ENCODE peak calls at places on chromosome 14, in nine cellular contexts. One of them, this sample, is unnamed.

GRCh38 chr14:68848253-68848652 is 55.4 kb upstream of the ZFP36L1 start:
- DNase-seq in IMR-90: no peak
- DNase-seq in AG10803: no peak
- DNase-seq in left ventricle myocardium inferior: no peak
- DNase-seq in GM23248: no peak
- DNase-seq in fibroblast of lung: no peak
- DNase-seq in lower lobe of right lung: no peak
- DNase-seq in gastrocnemius medialis: no peak
- DNase-seq in ovary: no peak
- DNase-seq in this sample: no peak

GRCh38 chr14:34081126-34081575 is 130.3 kb upstream of the EGLN3 start:
- DNase-seq in AG10803: peak
- DNase-seq in gastrocnemius medialis: no peak
- DNase-seq in GM23248: peak
- DNase-seq in lower lobe of right lung: no peak
- DNase-seq in fibroblast of lung: peak
- DNase-seq in left ventricle myocardium inferior: no peak
- DNase-seq in ovary: no peak
- DNase-seq in IMR-90: no peak
- DNase-seq in this sample: no peak

GRCh38 chr14:65301862-65302539 is 110.5 kb upstream of the FUT8 start:
- DNase-seq in lower lobe of right lung: no peak
- DNase-seq in gastrocnemius medialis: no peak
- DNase-seq in left ventricle myocardium inferior: no peak
- DNase-seq in AG10803: no peak
- DNase-seq in GM23248: no peak
- DNase-seq in ovary: no peak
- DNase-seq in fibroblast of lung: no peak
- DNase-seq in IMR-90: no peak
- DNase-seq in this sample: no peak

GRCh38 chr14:31060253-31060875 is 34.2 kb upstream of the STRN3 start:
- DNase-seq in gastrocnemius medialis: no peak
- DNase-seq in lower lobe of right lung: no peak
- DNase-seq in left ventricle myocardium inferior: no peak
- DNase-seq in fibroblast of lung: no peak
- DNase-seq in IMR-90: no peak
- DNase-seq in AG10803: no peak
- DNase-seq in ovary: no peak
- DNase-seq in GM23248: no peak
- DNase-seq in this sample: no peak

GRCh38 chr14:83300454-83301064 is 1766.9 kb upstream of the SEL1L start:
- DNase-seq in fibroblast of lung: peak
- DNase-seq in left ventricle myocardium inferior: no peak
- DNase-seq in gastrocnemius medialis: no peak
- DNase-seq in GM23248: peak
- DNase-seq in ovary: no peak
- DNase-seq in IMR-90: peak
- DNase-seq in AG10803: peak
- DNase-seq in lower lobe of right lung: no peak
- DNase-seq in this sample: no peak

GRCh38 chr14:71482701-71483100 is 449.5 kb upstream of the RGS6 start:
- DNase-seq in ovary: no peak
- DNase-seq in lower lobe of right lung: no peak
- DNase-seq in gastrocnemius medialis: no peak
- DNase-seq in AG10803: peak
- DNase-seq in left ventricle myocardium inferior: no peak
- DNase-seq in fibroblast of lung: peak
- DNase-seq in GM23248: no peak
- DNase-seq in IMR-90: peak
- DNase-seq in this sample: peak

GRCh38 chr14:68786491-68787234 is 6.2 kb downstream of the ZFP36L1 start:
- DNase-seq in GM23248: peak
- DNase-seq in lower lobe of right lung: no peak
- DNase-seq in IMR-90: peak
- DNase-seq in left ventricle myocardium inferior: no peak
- DNase-seq in AG10803: peak
- DNase-seq in fibroblast of lung: peak
- DNase-seq in gastrocnemius medialis: no peak
- DNase-seq in ovary: peak
- DNase-seq in this sample: no peak

GRCh38 chr14:24392327-24393098 is 6.3 kb upstream of the NYNRIN start:
- DNase-seq in left ventricle myocardium inferior: no peak
- DNase-seq in GM23248: peak
- DNase-seq in gastrocnemius medialis: no peak
- DNase-seq in ovary: no peak
- DNase-seq in AG10803: peak
- DNase-seq in IMR-90: peak
- DNase-seq in fibroblast of lung: peak
- DNase-seq in lower lobe of right lung: no peak
- DNase-seq in this sample: peak

GRCh38 chr14:75042040-75042439 is 9.2 kb downstream of the MLH3 start:
- DNase-seq in ovary: no peak
- DNase-seq in lower lobe of right lung: no peak
- DNase-seq in gastrocnemius medialis: no peak
- DNase-seq in IMR-90: no peak
- DNase-seq in GM23248: no peak
- DNase-seq in fibroblast of lung: peak
- DNase-seq in AG10803: peak
- DNase-seq in left ventricle myocardium inferior: no peak
- DNase-seq in this sample: no peak

GRCh38 chr14:49950275-49951250 is 57.7 kb downstream of the ARF6 start:
- DNase-seq in lower lobe of right lung: peak
- DNase-seq in GM23248: no peak
- DNase-seq in ovary: no peak
- DNase-seq in fibroblast of lung: no peak
- DNase-seq in IMR-90: no peak
- DNase-seq in left ventricle myocardium inferior: no peak
- DNase-seq in gastrocnemius medialis: no peak
- DNase-seq in AG10803: no peak
- DNase-seq in this sample: no peak

GRCh38 chr14:35261774-35262173 is 30.4 kb upstream of the PSMA6 start:
- DNase-seq in AG10803: peak
- DNase-seq in gastrocnemius medialis: no peak
- DNase-seq in IMR-90: peak
- DNase-seq in fibroblast of lung: no peak
- DNase-seq in lower lobe of right lung: no peak
- DNase-seq in left ventricle myocardium inferior: no peak
- DNase-seq in ovary: no peak
- DNase-seq in GM23248: peak
- DNase-seq in this sample: peak

GRCh38 chr14:20530771-20531571 is 25.6 kb downstream of the RNASE10 start:
- DNase-seq in gastrocnemius medialis: peak
- DNase-seq in left ventricle myocardium inferior: peak
- DNase-seq in IMR-90: peak
- DNase-seq in fibroblast of lung: peak
- DNase-seq in AG10803: peak
- DNase-seq in lower lobe of right lung: peak
- DNase-seq in ovary: peak
- DNase-seq in GM23248: peak
- DNase-seq in this sample: peak

GRCh38 chr14:39028620-39029019 is 74.4 kb downstream of the SEC23A start:
- DNase-seq in gastrocnemius medialis: no peak
- DNase-seq in fibroblast of lung: no peak
- DNase-seq in GM23248: no peak
- DNase-seq in IMR-90: no peak
- DNase-seq in lower lobe of right lung: no peak
- DNase-seq in AG10803: no peak
- DNase-seq in ovary: no peak
- DNase-seq in left ventricle myocardium inferior: no peak
- DNase-seq in this sample: no peak

GRCh38 chr14:99189201-99189801 is 82.7 kb downstream of the BCL11B start:
- DNase-seq in AG10803: no peak
- DNase-seq in fibroblast of lung: no peak
- DNase-seq in left ventricle myocardium inferior: no peak
- DNase-seq in gastrocnemius medialis: no peak
- DNase-seq in lower lobe of right lung: no peak
- DNase-seq in IMR-90: no peak
- DNase-seq in ovary: no peak
- DNase-seq in GM23248: peak
- DNase-seq in this sample: no peak

GRCh38 chr14:88613552-88614010 is 50.7 kb downstream of the ZC3H14 start:
- DNase-seq in GM23248: peak
- DNase-seq in left ventricle myocardium inferior: no peak
- DNase-seq in fibroblast of lung: peak
- DNase-seq in IMR-90: peak
- DNase-seq in AG10803: peak
- DNase-seq in ovary: no peak
- DNase-seq in gastrocnemius medialis: no peak
- DNase-seq in lower lobe of right lung: no peak
- DNase-seq in this sample: no peak

GRCh38 chr14:72801381-72801812 is 92.5 kb downstream of the DPF3 start:
- DNase-seq in lower lobe of right lung: no peak
- DNase-seq in GM23248: peak
- DNase-seq in AG10803: peak
- DNase-seq in IMR-90: peak
- DNase-seq in gastrocnemius medialis: peak
- DNase-seq in left ventricle myocardium inferior: no peak
- DNase-seq in ovary: no peak
- DNase-seq in fibroblast of lung: peak
- DNase-seq in this sample: peak

GRCh38 chr14:72800848-72801370 is 93.0 kb downstream of the DPF3 start:
- DNase-seq in ovary: no peak
- DNase-seq in AG10803: no peak
- DNase-seq in lower lobe of right lung: no peak
- DNase-seq in GM23248: no peak
- DNase-seq in IMR-90: no peak
- DNase-seq in gastrocnemius medialis: no peak
- DNase-seq in fibroblast of lung: no peak
- DNase-seq in left ventricle myocardium inferior: no peak
- DNase-seq in this sample: no peak

GRCh38 chr14:72802588-72802946 is 91.3 kb downstream of the DPF3 start:
- DNase-seq in IMR-90: peak
- DNase-seq in lower lobe of right lung: no peak
- DNase-seq in fibroblast of lung: no peak
- DNase-seq in GM23248: no peak
- DNase-seq in AG10803: no peak
- DNase-seq in left ventricle myocardium inferior: no peak
- DNase-seq in ovary: no peak
- DNase-seq in gastrocnemius medialis: no peak
- DNase-seq in this sample: no peak

GRCh38 chr14:72801841-72802587 is 91.9 kb downstream of the DPF3 start:
- DNase-seq in fibroblast of lung: peak
- DNase-seq in lower lobe of right lung: no peak
- DNase-seq in GM23248: no peak
- DNase-seq in gastrocnemius medialis: peak
- DNase-seq in left ventricle myocardium inferior: no peak
- DNase-seq in ovary: no peak
- DNase-seq in AG10803: no peak
- DNase-seq in IMR-90: peak
- DNase-seq in this sample: no peak

GRCh38 chr14:72800296-72800695 is 93.6 kb downstream of the DPF3 start:
- DNase-seq in gastrocnemius medialis: no peak
- DNase-seq in AG10803: no peak
- DNase-seq in IMR-90: no peak
- DNase-seq in lower lobe of right lung: no peak
- DNase-seq in left ventricle myocardium inferior: no peak
- DNase-seq in GM23248: no peak
- DNase-seq in fibroblast of lung: no peak
- DNase-seq in ovary: no peak
- DNase-seq in this sample: no peak
- H3K4me3 ChIP-seq in gastrocnemius medialis: no peak
- H3K4me3 ChIP-seq in AG10803: no peak
- H3K4me3 ChIP-seq in IMR-90: no peak
- H3K4me3 ChIP-seq in lower lobe of right lung: no peak
- H3K4me3 ChIP-seq in left ventricle myocardium inferior: no peak
- H3K4me3 ChIP-seq in GM23248: no peak
- H3K4me3 ChIP-seq in fibroblast of lung: no peak
- H3K4me3 ChIP-seq in ovary: no peak
- H3K4me3 ChIP-seq in this sample: no peak

DNA sequence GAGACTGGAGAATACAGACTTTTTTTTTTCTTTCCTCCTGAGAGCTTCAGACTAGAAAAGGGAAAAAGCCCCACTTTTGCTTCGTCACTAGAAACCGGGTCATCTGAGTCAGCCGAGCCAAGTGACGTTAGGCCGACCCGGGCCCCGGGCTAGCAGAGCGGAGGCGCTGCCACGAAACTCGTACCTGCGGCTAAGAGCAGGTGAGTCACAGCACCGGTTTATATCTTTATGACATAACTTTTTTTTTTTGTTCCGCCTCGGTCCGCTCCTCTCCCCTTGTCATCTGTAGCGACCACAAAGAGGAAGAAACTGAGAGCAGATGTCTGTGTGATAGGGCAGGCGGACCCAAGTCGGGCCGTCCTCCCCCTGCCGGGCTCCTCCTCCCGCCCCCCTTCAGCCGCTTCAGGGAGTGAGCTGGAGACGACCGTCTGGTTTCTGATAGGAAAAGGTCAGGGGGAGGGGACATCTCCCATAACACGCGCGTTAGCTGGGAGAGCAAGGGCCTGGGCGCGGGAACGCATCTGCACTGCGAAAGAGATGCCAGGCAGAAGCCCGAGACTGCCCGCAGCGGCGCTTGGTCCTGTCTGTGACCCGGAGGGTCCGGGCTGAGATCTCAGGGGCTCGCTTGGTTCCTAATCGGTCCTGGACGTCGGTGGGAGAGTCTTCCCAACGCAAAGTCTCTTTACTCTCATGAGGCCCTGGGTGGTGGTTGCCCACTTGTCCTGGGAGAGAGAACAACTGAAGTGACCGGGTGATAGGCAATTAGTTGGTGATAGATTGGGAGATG is 573 bp downstream of the TTC6 start:
- DNase-seq in ovary: no peak
- DNase-seq in GM23248: peak
- DNase-seq in fibroblast of lung: peak
- DNase-seq in AG10803: no peak
- DNase-seq in IMR-90: peak
- DNase-seq in gastrocnemius medialis: no peak
- DNase-seq in left ventricle myocardium inferior: no peak
- DNase-seq in lower lobe of right lung: peak
- DNase-seq in this sample: no peak
- H3K4me3 ChIP-seq in ovary: peak
- H3K4me3 ChIP-seq in GM23248: peak
- H3K4me3 ChIP-seq in fibroblast of lung: peak
- H3K4me3 ChIP-seq in AG10803: peak
- H3K4me3 ChIP-seq in IMR-90: peak
- H3K4me3 ChIP-seq in gastrocnemius medialis: peak
- H3K4me3 ChIP-seq in left ventricle myocardium inferior: peak
- H3K4me3 ChIP-seq in lower lobe of right lung: peak
- H3K4me3 ChIP-seq in this sample: no peak

DNA sequence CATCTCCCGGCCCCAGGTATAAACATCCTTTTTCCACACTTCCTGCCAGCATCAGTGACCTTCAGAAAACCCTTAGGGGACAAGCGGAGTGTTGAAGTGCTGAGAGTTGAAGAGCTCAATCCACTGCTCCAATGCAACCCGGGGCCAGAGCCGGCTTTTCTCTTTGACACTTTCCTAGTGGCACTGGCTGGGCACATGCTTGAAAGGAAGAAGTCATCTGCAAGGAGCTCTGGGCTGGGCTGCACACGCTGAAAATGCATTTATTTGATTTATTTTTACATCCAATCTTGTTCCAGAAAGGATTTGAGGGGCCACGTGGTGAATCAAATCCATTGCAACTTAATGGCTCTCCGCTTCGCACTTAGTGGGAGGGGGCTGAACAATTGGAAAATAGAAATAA is 229.0 kb upstream of the DIO3 start:
- DNase-seq in lower lobe of right lung: no peak
- DNase-seq in gastrocnemius medialis: no peak
- DNase-seq in left ventricle myocardium inferior: no peak
- DNase-seq in IMR-90: no peak
- DNase-seq in ovary: no peak
- DNase-seq in fibroblast of lung: no peak
- DNase-seq in AG10803: no peak
- DNase-seq in GM23248: no peak
- DNase-seq in this sample: no peak
- H3K4me3 ChIP-seq in lower lobe of right lung: no peak
- H3K4me3 ChIP-seq in gastrocnemius medialis: no peak
- H3K4me3 ChIP-seq in left ventricle myocardium inferior: no peak
- H3K4me3 ChIP-seq in IMR-90: no peak
- H3K4me3 ChIP-seq in ovary: no peak
- H3K4me3 ChIP-seq in fibroblast of lung: no peak
- H3K4me3 ChIP-seq in AG10803: no peak
- H3K4me3 ChIP-seq in GM23248: no peak
- H3K4me3 ChIP-seq in this sample: no peak

GRCh38 chr14:76354310-76354709 is 21.6 kb upstream of the ESRRB start:
- DNase-seq in AG10803: no peak
- DNase-seq in left ventricle myocardium inferior: no peak
- DNase-seq in ovary: no peak
- DNase-seq in gastrocnemius medialis: no peak
- DNase-seq in lower lobe of right lung: no peak
- DNase-seq in GM23248: no peak
- DNase-seq in fibroblast of lung: no peak
- DNase-seq in IMR-90: no peak
- DNase-seq in this sample: no peak
- H3K4me3 ChIP-seq in AG10803: no peak
- H3K4me3 ChIP-seq in left ventricle myocardium inferior: no peak
- H3K4me3 ChIP-seq in ovary: no peak
- H3K4me3 ChIP-seq in gastrocnemius medialis: no peak
- H3K4me3 ChIP-seq in lower lobe of right lung: no peak
- H3K4me3 ChIP-seq in GM23248: no peak
- H3K4me3 ChIP-seq in fibroblast of lung: no peak
- H3K4me3 ChIP-seq in IMR-90: no peak
- H3K4me3 ChIP-seq in this sample: no peak